ENCODE peak calls at places on chromosomes 3 and 15, in ten cellular contexts. I is fibroblast of lung; F is aorta; B is stomach; W is activated T-cell treated with anti-CD3 and anti-CD28 coated beads for 48 hours; R is CD8-positive, alpha-beta T cell; M is activated CD4-positive, alpha-beta T cell treated with anti-CD3 and anti-CD28 coated beads, Interleukin-2, amount 10 ng/mL, durations not matched to agents 24 days and 14 days; T is foreskin fibroblast; H is AG08396; L is NCI-H1092 treated with DMSO at 0.1 percent for 48 hours. U is an unnamed sample.

GRCh38 chr15:36428102-36428845 is 151.2 kb upstream of the CDIN1 start:
- DNase-seq in I (peak), F (no peak), B (no peak), W (no peak), R (no peak), M (no peak), T (peak), H (peak), L (no peak), U (no peak)

GRCh38 chr3:85681906-85682305 is 723.1 kb downstream of the CADM2 start:
- DNase-seq in I (no peak), F (no peak), B (no peak), W (no peak), R (no peak), M (no peak), T (no peak), H (no peak), L (no peak), U (no peak)

GRCh38 chr3:56801597-56802410 is at the start of gene ARHGEF3:
- DNase-seq in I (peak), F (peak), B (peak), W (peak), R (peak), M (peak), T (peak), H (peak), L (peak), U (peak)

GRCh38 chr3:31185004-31185357 is 290.5 kb upstream of the GADL1 start:
- DNase-seq in I (peak), F (no peak), B (no peak), W (no peak), R (no peak), M (no peak), T (no peak), H (no peak), L (no peak), U (no peak)

GRCh38 chr3:48432411-48433371 is 2.8 kb upstream of the PLXNB1 start:
- DNase-seq in I (peak), F (peak), B (no peak), W (no peak), R (no peak), M (no peak), T (no peak), H (no peak), L (no peak), U (peak)

GRCh38 chr15:42139596-42139995 is 16.8 kb downstream of the PLA2G4F start:
- DNase-seq in I (no peak), F (peak), B (peak), W (no peak), R (no peak), M (no peak), T (no peak), H (no peak), L (no peak), U (no peak)

GRCh38 chr3:89586676-89587075 is 479.3 kb downstream of the EPHA3 start:
- DNase-seq in I (no peak), F (no peak), B (no peak), W (no peak), R (no peak), M (no peak), T (no peak), H (no peak), L (no peak), U (no peak)

GRCh38 chr15:74620636-74621545 is 5.3 kb downstream of the CLK3 start:
- DNase-seq in I (peak), F (peak), B (peak), W (peak), R (peak), M (peak), T (peak), H (peak), L (peak), U (peak)

GRCh38 chr3:62445267-62445666 is 71.9 kb upstream of the FEZF2 start:
- DNase-seq in I (peak), F (no peak), B (no peak), W (no peak), R (no peak), M (peak), T (no peak), H (peak), L (no peak), U (no peak)

GRCh38 chr15:31350771-31351170 is 24.1 kb downstream of the KLF13 start:
- DNase-seq in I (no peak), F (no peak), B (no peak), W (no peak), R (no peak), M (no peak), T (no peak), H (no peak), L (no peak), U (no peak)

GRCh38 chr3:102531686-102532085 is 96.9 kb downstream of the ZPLD1 start:
- DNase-seq in I (no peak), F (no peak), B (no peak), W (no peak), R (no peak), M (no peak), T (no peak), H (no peak), L (no peak), U (no peak)

GRCh38 chr3:122403489-122403888 is 12.4 kb downstream of the WDR5B start:
- DNase-seq in I (no peak), F (no peak), B (no peak), W (no peak), R (no peak), M (no peak), T (no peak), H (no peak), L (no peak), U (no peak)

GRCh38 chr3:29639621-29640290 is 358.9 kb downstream of the RBMS3 start:
- DNase-seq in I (no peak), F (no peak), B (no peak), W (no peak), R (no peak), M (no peak), T (no peak), H (no peak), L (no peak), U (no peak)

GRCh38 chr15:89419370-89419984 is 76.9 kb downstream of the RHCG start:
- DNase-seq in I (peak), F (no peak), B (no peak), W (no peak), R (peak), M (peak), T (no peak), H (peak), L (no peak), U (no peak)

GRCh38 chr3:49715611-49716121 is 3.8 kb downstream of the AMIGO3 start:
- DNase-seq in I (no peak), F (peak), B (no peak), W (no peak), R (no peak), M (no peak), T (no peak), H (no peak), L (no peak), U (peak)

GRCh38 chr3:127722928-127723603 is 50.3 kb downstream of the ABTB1 start:
- DNase-seq in I (no peak), F (no peak), B (no peak), W (no peak), R (no peak), M (no peak), T (no peak), H (no peak), L (peak), U (no peak)

GRCh38 chr3:58237238-58237939 is at the start of gene ABHD6:
- DNase-seq in I (peak), F (peak), B (peak), W (peak), R (peak), M (peak), T (peak), H (peak), L (peak), U (peak)

GRCh38 chr15:60945196-60945595 is 283.9 kb downstream of the RORA start:
- DNase-seq in I (peak), F (peak), B (peak), W (no peak), R (no peak), M (no peak), T (no peak), H (peak), L (peak), U (peak)

GRCh38 chr3:195003893-195004289 is 267.1 kb downstream of the XXYLT1 start:
- DNase-seq in I (no peak), F (no peak), B (no peak), W (no peak), R (peak), M (no peak), T (no peak), H (no peak), L (no peak), U (peak)

GRCh38 chr3:15796771-15797599 is 794 bp downstream of the ANKRD28 start:
- DNase-seq in I (peak), F (no peak), B (no peak), W (no peak), R (no peak), M (peak), T (peak), H (no peak), L (no peak), U (no peak)

GRCh38 chr15:68543546-68544008 is 35.2 kb upstream of the CORO2B start:
- DNase-seq in I (no peak), F (peak), B (no peak), W (no peak), R (no peak), M (no peak), T (no peak), H (no peak), L (no peak), U (no peak)

GRCh38 chr3:16801223-16801622 is 83.5 kb upstream of the PLCL2 start:
- DNase-seq in I (no peak), F (no peak), B (no peak), W (no peak), R (no peak), M (no peak), T (no peak), H (no peak), L (no peak), U (no peak)

GRCh38 chr3:170980399-170980798 is 46.1 kb downstream of the SLC2A2 start:
- DNase-seq in I (no peak), F (no peak), B (no peak), W (no peak), R (no peak), M (no peak), T (no peak), H (no peak), L (no peak), U (no peak)

GRCh38 chr15:74317820-74318375 is 49.5 kb downstream of the CYP11A1 start:
- DNase-seq in I (peak), F (peak), B (no peak), W (no peak), R (no peak), M (no peak), T (peak), H (peak), L (peak), U (peak)

GRCh38 chr3:100910986-100911385 is 82.2 kb downstream of the ABI3BP start:
- DNase-seq in I (no peak), F (no peak), B (no peak), W (no peak), R (no peak), M (no peak), T (no peak), H (no peak), L (no peak), U (no peak)

U was measured in tibial artery.